ENCODE peak calls at places on chromosomes 7 and 10, in ten cellular contexts. Q is NCI-H2029, A is NCI-H146, X is HFFc6, B is left ventricle myocardium inferior, H is B cell, G is fibroblast of villous mesenchyme, D is LHCN-M2, Y is AG20443, M is H54. E is an unnamed sample.

GRCh38 chr10:132281915-132282666 is 25.7 kb downstream of the STK32C start:
- DNase-seq in X (no peak), G (no peak), B (no peak), Y (no peak), M (no peak), D (peak), Q (peak), H (no peak), A (peak), E (peak)

GRCh38 chr10:123147635-123148413 is at the start of gene HMX2:
- DNase-seq in H (peak), B (no peak), X (no peak), A (peak), M (no peak), D (no peak), G (no peak), Y (no peak), Q (no peak), E (no peak)

GRCh38 chr7:121369462-121369861 is 26.6 kb downstream of the FAM3C start:
- DNase-seq in D (peak), H (no peak), X (peak), M (no peak), B (no peak), A (no peak), Y (no peak), Q (no peak), G (peak), E (peak)

GRCh38 chr10:77970869-77971803 is 44.6 kb upstream of the DLG5 start:
- DNase-seq in Q (peak), Y (peak), B (peak), X (peak), D (peak), H (no peak), M (peak), G (peak), A (no peak), E (peak)

GRCh38 chr10:47282657-47283018 is 17.4 kb upstream of the GDF10 start:
- DNase-seq in M (no peak), B (no peak), Q (no peak), G (no peak), X (no peak), A (no peak), Y (no peak), H (no peak), D (no peak), E (no peak)

GRCh38 chr7:79934727-79935126 is 199.9 kb upstream of the GNAI1 start:
- DNase-seq in Y (no peak), H (no peak), D (no peak), A (no peak), B (no peak), G (no peak), M (no peak), X (no peak), Q (no peak), E (no peak)

GRCh38 chr10:102368072-102368471 is 27.4 kb upstream of the NFKB2 start:
- DNase-seq in G (no peak), A (no peak), H (no peak), B (no peak), M (peak), Y (no peak), D (no peak), X (no peak), Q (no peak), E (no peak)

GRCh38 chr10:27998178-27998953 is 513 bp downstream of the ODAD2 start:
- DNase-seq in X (peak), H (peak), Q (no peak), Y (peak), M (peak), A (peak), D (no peak), G (peak), B (peak), E (peak)

GRCh38 chr10:100528123-100528884 is 1.4 kb downstream of the NDUFB8 start:
- DNase-seq in B (no peak), Y (no peak), M (no peak), G (no peak), H (no peak), A (no peak), D (no peak), Q (no peak), X (no peak), E (no peak)

GRCh38 chr10:87775766-87776165 is 42.3 kb downstream of the ATAD1 start:
- DNase-seq in M (no peak), X (peak), A (no peak), D (no peak), G (peak), B (no peak), H (no peak), Y (no peak), Q (no peak), E (no peak)

GRCh38 chr7:73974948-73975926 is 52.7 kb upstream of the ELN start:
- DNase-seq in D (no peak), B (no peak), H (no peak), G (no peak), Y (no peak), X (no peak), Q (no peak), A (no peak), M (no peak), E (no peak)

GRCh38 chr7:122137291-122138077 is 6.6 kb downstream of the AASS start:
- DNase-seq in G (peak), A (no peak), M (no peak), Q (no peak), H (no peak), X (no peak), D (peak), B (no peak), Y (no peak), E (peak)

GRCh38 chr10:74991435-74991834 is 120.0 kb upstream of the SAMD8 start:
- DNase-seq in B (no peak), A (peak), Q (no peak), X (peak), Y (no peak), G (no peak), H (no peak), M (peak), D (peak), E (peak)

GRCh38 chr10:75071164-75071489 is 40.3 kb upstream of the SAMD8 start:
- DNase-seq in G (no peak), A (peak), Q (peak), X (no peak), D (no peak), M (no peak), Y (no peak), B (peak), H (no peak), E (no peak)

GRCh38 chr10:85311599-85312337 is 983.4 kb downstream of the CCSER2 start:
- DNase-seq in G (no peak), M (no peak), B (no peak), X (no peak), D (no peak), Y (no peak), H (no peak), A (no peak), Q (no peak), E (no peak)

GRCh38 chr7:137931823-137932222 is 70.1 kb downstream of the CREB3L2 start:
- DNase-seq in A (no peak), X (no peak), G (no peak), Y (no peak), Q (no peak), B (no peak), M (no peak), D (no peak), H (no peak), E (no peak)

GRCh38 chr7:139366400-139366799 is 6.7 kb downstream of the LUC7L2 start:
- DNase-seq in A (no peak), Y (no peak), H (no peak), G (no peak), B (no peak), X (no peak), M (no peak), Q (no peak), D (no peak), E (no peak)

GRCh38 chr10:49369216-49370162 is 26.4 kb downstream of the DRGX start:
- DNase-seq in Q (no peak), M (no peak), X (no peak), H (no peak), G (peak), D (no peak), B (no peak), A (no peak), Y (no peak), E (no peak)

GRCh38 chr7:73521636-73522080 is 435 bp downstream of the BAZ1B start:
- DNase-seq in Q (no peak), X (peak), M (peak), Y (peak), G (peak), A (peak), D (peak), B (peak), H (peak), E (peak)

GRCh38 chr7:36605261-36605660 is 119.0 kb downstream of the AOAH start:
- DNase-seq in Y (no peak), H (no peak), X (no peak), Q (no peak), G (no peak), B (no peak), D (peak), M (peak), A (peak), E (peak)

GRCh38 chr10:7872041-7872442 is 53.7 kb downstream of the TAF3 start:
- DNase-seq in A (peak), D (peak), Q (no peak), G (peak), M (peak), Y (peak), X (no peak), H (no peak), B (no peak), E (peak)

GRCh38 chr10:74932648-74933047 is 106.2 kb downstream of the KAT6B start:
- DNase-seq in Y (no peak), D (peak), B (peak), G (no peak), H (no peak), Q (peak), X (no peak), M (no peak), A (no peak), E (peak)

GRCh38 chr10:114632869-114633715 is 25.0 kb downstream of the ABLIM1 start:
- DNase-seq in B (peak), D (peak), Q (no peak), G (peak), Y (peak), H (no peak), X (peak), M (peak), A (no peak), E (peak)

GRCh38 chr10:122116331-122116730 is 127.4 kb downstream of the TACC2 start:
- DNase-seq in B (no peak), A (no peak), M (no peak), Q (peak), H (no peak), D (no peak), Y (no peak), G (peak), X (no peak), E (peak)

GRCh38 chr10:29243750-29244149 is 45.1 kb upstream of the LYZL1 start:
- DNase-seq in G (no peak), M (no peak), A (peak), X (no peak), B (no peak), Y (no peak), D (peak), H (no peak), Q (no peak), E (peak)

E was measured in myocyte.